ENCODE peak calls at places on chromosome 19, in five cellular contexts. K is heart right ventricle, A is lung, Q is tibial nerve, O is GM13977. Y is an unnamed sample.
A peak's percentile ranks its signal among the peaks of the same experiment; 100 is the strongest.

GRCh38 chr19:21109116-21109515 is 27.1 kb downstream of the ZNF714 start:
- DNase-seq in K (no peak), A (no peak), Q (no peak), O (no peak), Y (no peak)

GRCh38 chr19:16772841-16773240 is 53.2 kb downstream of the NWD1 start:
- DNase-seq in K (no peak), A (no peak), Q (no peak), O (no peak), Y (no peak)

GRCh38 chr19:3125900-3126524 is 9.8 kb upstream of the GNA15 start:
- DNase-seq in K (peak; percentile 75), A (peak; percentile 73), Q (no peak), O (peak; percentile 86), Y (peak; percentile 85)

GRCh38 chr19:13883665-13884064 is 6.7 kb downstream of the NANOS3 start:
- DNase-seq in K (no peak), A (no peak), Q (no peak), O (no peak), Y (no peak)

GRCh38 chr19:12779162-12779993 is 4.0 kb upstream of the HOOK2 start:
- DNase-seq in K (peak; percentile 64), A (no peak), Q (no peak), O (no peak), Y (no peak)

GRCh38 chr19:3690551-3691371 is 9.5 kb downstream of the PIP5K1C start:
- DNase-seq in K (no peak), A (no peak), Q (no peak), O (no peak), Y (no peak)

GRCh38 chr19:4811328-4812131 is 20.0 kb downstream of the TICAM1 start:
- DNase-seq in K (peak; percentile 88), A (peak; percentile 85), Q (peak; percentile 75), O (peak; percentile 84), Y (peak; percentile 87)

GRCh38 chr19:28883241-28883693 is 329.7 kb downstream of the UQCRFS1 start:
- DNase-seq in K (peak; percentile 23), A (no peak), Q (no peak), O (no peak), Y (no peak)

GRCh38 chr19:18397242-18398202 is at the start of gene LRRC25:
- DNase-seq in K (peak; percentile 38), A (peak; percentile 61), Q (no peak), O (peak; percentile 70), Y (peak; percentile 80)

GRCh38 chr19:40512473-40513344 is 45.9 kb downstream of the SPTBN4 start:
- DNase-seq in K (no peak), A (no peak), Q (no peak), O (no peak), Y (no peak)

GRCh38 chr19:41795031-41795461 is 1.3 kb upstream of the CEACAM3 start:
- DNase-seq in K (no peak), A (peak; percentile 70), Q (no peak), O (no peak), Y (no peak)

GRCh38 chr19:13094771-13095392 is 7.8 kb downstream of the LYL1 start:
- DNase-seq in K (no peak), A (no peak), Q (no peak), O (no peak), Y (peak; percentile 68)

GRCh38 chr19:35860818-35861639 is 4.3 kb downstream of the KIRREL2 start:
- DNase-seq in K (no peak), A (no peak), Q (no peak), O (no peak), Y (no peak)

GRCh38 chr19:5679289-5680082 is 830 bp downstream of the MICOS13 start:
- DNase-seq in K (peak; percentile 39), A (no peak), Q (no peak), O (no peak), Y (no peak)

GRCh38 chr19:11130824-11131455 is 24.6 kb downstream of the SPC24 start:
- DNase-seq in K (peak; percentile 83), A (peak; percentile 74), Q (peak; percentile 66), O (peak; percentile 80), Y (peak; percentile 88)

GRCh38 chr19:512548-513365 is 5.5 kb downstream of the TPGS1 start:
- DNase-seq in K (no peak), A (peak; percentile 67), Q (no peak), O (no peak), Y (no peak)

GRCh38 chr19:28887920-28888618 is 324.9 kb downstream of the UQCRFS1 start:
- DNase-seq in K (peak; percentile 30), A (no peak), Q (no peak), O (no peak), Y (no peak)

GRCh38 chr19:51541458-51542357 is 10.2 kb upstream of the SIGLEC6 start:
- DNase-seq in K (no peak), A (no peak), Q (no peak), O (no peak), Y (no peak)

GRCh38 chr19:18466354-18466753 is 28.4 kb upstream of the ISYNA1 start:
- DNase-seq in K (no peak), A (no peak), Q (no peak), O (no peak), Y (no peak)

GRCh38 chr19:10230155-10230903 is 802 bp downstream of the S1PR2 start:
- DNase-seq in K (peak; percentile 56), A (peak; percentile 48), Q (peak; percentile 40), O (peak; percentile 57), Y (peak; percentile 62)

GRCh38 chr19:4453232-4454179 is 4.1 kb downstream of the UBXN6 start:
- DNase-seq in K (no peak), A (no peak), Q (no peak), O (no peak), Y (no peak)

GRCh38 chr19:3499738-3500428 is 591 bp downstream of the DOHH start:
- DNase-seq in K (no peak), A (no peak), Q (no peak), O (no peak), Y (no peak)

GRCh38 chr19:34596989-34597388 is 80.0 kb downstream of the SCGB2B2 start:
- DNase-seq in K (no peak), A (no peak), Q (no peak), O (no peak), Y (no peak)

GRCh38 chr19:3336351-3336679 is 30.1 kb upstream of the NFIC start:
- DNase-seq in K (no peak), A (no peak), Q (no peak), O (no peak), Y (no peak)

GRCh38 chr19:36067681-36068080 is 13.0 kb downstream of the WDR62 start:
- DNase-seq in K (no peak), A (no peak), Q (no peak), O (no peak), Y (no peak)

GRCh38 chr19:54937926-54938325 is 9.4 kb downstream of the NLRP7 start:
- DNase-seq in K (no peak), A (no peak), Q (no peak), O (peak; percentile 86), Y (peak; percentile 75)

GRCh38 chr19:55166530-55167268 is at the start of gene DNAAF3:
- DNase-seq in K (peak; percentile 90), A (peak; percentile 94), Q (peak; percentile 41), O (peak; percentile 99), Y (peak; percentile 98)

GRCh38 chr19:16326401-16327130 is 1.9 kb downstream of the KLF2 start:
- DNase-seq in K (no peak), A (peak; percentile 29), Q (no peak), O (no peak), Y (peak; percentile 39)

GRCh38 chr19:16978156-16978555 is 48.5 kb downstream of the CPAMD8 start:
- DNase-seq in K (no peak), A (no peak), Q (no peak), O (no peak), Y (no peak)

GRCh38 chr19:29660835-29661234 is 4.4 kb upstream of the PLEKHF1 start:
- DNase-seq in K (no peak), A (no peak), Q (no peak), O (no peak), Y (no peak)

GRCh38 chr19:39402417-39403297 is 4.0 kb upstream of the ZFP36 start:
- DNase-seq in K (peak; percentile 92), A (peak; percentile 94), Q (peak; percentile 90), O (peak; percentile 76), Y (peak; percentile 77)
- TF ChIP-seq CTCF in K (no peak), A (no peak), Q (no peak), O (no peak), Y (no peak)

DNA sequence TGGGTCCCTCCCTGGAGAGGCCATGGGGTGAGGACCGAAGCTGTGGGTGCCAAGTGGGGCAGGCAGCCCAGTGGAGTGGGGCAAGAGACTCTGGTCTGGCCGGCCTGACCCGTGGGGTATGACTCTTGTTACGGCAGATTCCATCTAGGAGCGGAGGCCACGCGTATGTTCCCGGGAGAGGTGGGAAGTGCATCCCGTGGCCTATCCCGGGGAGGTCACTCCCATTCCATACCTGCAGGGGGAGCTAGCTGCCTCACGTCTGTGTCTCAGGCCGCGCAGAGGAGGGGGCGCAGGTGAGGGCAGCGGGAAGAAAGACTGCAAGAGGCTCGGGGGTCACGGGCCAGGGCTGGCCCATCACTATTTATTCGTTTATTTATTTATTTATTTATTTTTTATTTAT is 4.9 kb downstream of the CSNK1G2 start:
- DNase-seq in K (no peak), A (peak; percentile 36), Q (no peak), O (no peak), Y (no peak)
- TF ChIP-seq CTCF in K (peak; percentile 50), A (peak; percentile 11), Q (peak; percentile 30), O (peak; percentile 59), Y (peak; percentile 31)

DNA sequence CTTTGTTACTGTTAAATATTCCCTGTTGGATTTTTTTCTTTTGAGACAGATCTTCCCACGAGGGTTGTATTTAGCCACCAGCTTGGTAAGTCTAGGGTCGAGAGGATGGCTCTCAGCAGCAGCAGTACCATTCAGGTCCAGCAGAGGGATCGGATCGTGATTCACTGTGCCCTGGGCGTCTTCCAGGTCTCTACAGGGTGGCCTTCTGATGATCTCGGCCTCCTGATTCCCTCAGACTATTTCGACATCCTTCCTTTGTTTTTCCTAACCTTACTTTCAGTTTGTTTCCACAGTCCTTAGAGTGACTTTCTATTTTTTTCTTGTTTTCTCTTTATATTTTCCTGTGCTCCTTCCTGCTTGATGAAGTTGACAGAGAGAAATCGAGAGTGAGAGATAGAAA is 1436.9 kb downstream of the UQCRFS1 start:
- DNase-seq in K (no peak), A (no peak), Q (no peak), O (no peak), Y (no peak)
- TF ChIP-seq CTCF in K (peak; percentile 17), A (no peak), Q (no peak), O (no peak), Y (no peak)

GRCh38 chr19:46737761-46738171 is 8.1 kb upstream of the FKRP start:
- DNase-seq in K (no peak), A (no peak), Q (no peak), O (no peak), Y (no peak)
- TF ChIP-seq CTCF in K (no peak), A (no peak), Q (no peak), O (no peak), Y (no peak)

GRCh38 chr19:43735013-43735412 is 19.1 kb downstream of the IRGC start:
- DNase-seq in K (no peak), A (no peak), Q (no peak), O (no peak), Y (no peak)
- TF ChIP-seq CTCF in K (no peak), A (no peak), Q (no peak), O (no peak), Y (no peak)

DNA sequence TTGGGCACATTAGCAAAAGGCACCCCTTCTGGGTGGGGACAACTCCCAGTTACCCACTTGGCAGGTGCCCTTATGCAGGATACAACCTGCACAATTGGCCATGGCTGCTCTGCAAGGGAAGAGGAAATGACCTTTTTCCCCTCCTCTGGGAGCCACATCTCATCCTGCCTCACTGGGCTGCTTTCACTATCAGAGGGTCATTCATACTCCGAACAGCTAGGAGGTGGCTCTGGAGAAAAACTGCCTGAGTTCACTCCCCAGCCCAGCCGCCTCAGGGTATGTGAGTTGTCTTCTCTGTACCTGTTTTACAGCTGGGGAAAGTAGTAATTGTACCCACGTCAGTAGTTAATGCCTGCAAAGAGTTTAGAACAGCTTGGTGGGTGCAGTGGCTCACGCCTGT is 7.1 kb upstream of the ACTN4 start:
- DNase-seq in K (no peak), A (no peak), Q (no peak), O (no peak), Y (no peak)
- TF ChIP-seq CTCF in K (no peak), A (no peak), Q (no peak), O (no peak), Y (no peak)

Y was measured in GM13976.